ENCODE peak calls at places on chromosomes 12 and 14, in four cellular contexts. Q is substantia nigra, K is NCI-H1092, X is activated gamma-delta T cell treated with Interleukin-2 at 50 U/mL for 16 hours. H is an unnamed sample.

GRCh38 chr14:70097576-70098256 is 91.0 kb downstream of the SLC8A3 start:
- DNase-seq in K (peak), Q (no peak), X (no peak), H (no peak)

GRCh38 chr12:25017336-25017735 is 68.4 kb upstream of the BCAT1 start:
- DNase-seq in Q (no peak), K (no peak), X (no peak), H (no peak)

GRCh38 chr14:83909507-83909906 is 1620.4 kb upstream of the FLRT2 start:
- DNase-seq in X (no peak), Q (no peak), K (no peak), H (no peak)

GRCh38 chr12:131605304-131605829 is 105.5 kb upstream of the SFSWAP start:
- DNase-seq in X (no peak), Q (no peak), K (no peak), H (no peak)

GRCh38 chr14:95062220-95062619 is 95.1 kb downstream of the DICER1 start:
- DNase-seq in X (no peak), Q (no peak), K (no peak), H (no peak)

GRCh38 chr14:98993818-98994217 is 278.2 kb downstream of the BCL11B start:
- DNase-seq in Q (no peak), X (no peak), K (no peak), H (no peak)

GRCh38 chr12:90854136-90854689 is 100.8 kb downstream of the CCER1 start:
- DNase-seq in X (no peak), Q (no peak), K (peak), H (no peak)

GRCh38 chr14:99266181-99267178 is 5.5 kb downstream of the BCL11B start:
- DNase-seq in X (peak), K (peak), Q (peak), H (peak)

GRCh38 chr14:69997849-69998248 is 118.6 kb downstream of the SMOC1 start:
- DNase-seq in K (no peak), X (no peak), Q (no peak), H (no peak)

GRCh38 chr14:34368971-34369665 is 92.9 kb downstream of the SPTSSA start:
- DNase-seq in Q (no peak), K (no peak), X (no peak), H (no peak)

GRCh38 chr12:65818454-65819382 is 5.6 kb upstream of the HMGA2 start:
- DNase-seq in Q (no peak), K (no peak), X (no peak), H (no peak)

GRCh38 chr14:67573268-67574010 is 26.6 kb downstream of the PIGH start:
- DNase-seq in K (no peak), X (no peak), Q (no peak), H (no peak)

GRCh38 chr12:116148844-116149243 is 128.6 kb downstream of the MED13L start:
- DNase-seq in Q (no peak), K (no peak), X (no peak), H (no peak)